ENCODE peak calls at places on chromosomes 5 and 9, in nine cellular contexts. K, O, H, I, C, B, W, M and F are unnamed samples.

GRCh38 chr5:172009536-172010270 is 3.3 kb upstream of the FBXW11 start:
- DNase-seq in K (no peak), O (no peak), H (no peak), I (no peak), C (peak), B (no peak), W (no peak), M (no peak), F (no peak)

GRCh38 chr9:17121264-17121663 is 13.6 kb upstream of the CNTLN start:
- DNase-seq in K (no peak), O (no peak), H (no peak), I (no peak), C (no peak), B (no peak), W (no peak), M (no peak), F (no peak)

GRCh38 chr5:74766348-74766886 is 500 bp downstream of the GFM2 start:
- DNase-seq in K (no peak), O (no peak), H (no peak), I (no peak), C (peak), B (peak), W (no peak), M (no peak), F (peak)

GRCh38 chr9:114804504-114804903 is 1.3 kb downstream of the TNFSF15 start:
- DNase-seq in K (no peak), O (no peak), H (no peak), I (no peak), C (peak), B (no peak), W (peak), M (no peak), F (peak)

GRCh38 chr5:73948720-73949119 is 322.7 kb downstream of the ARHGEF28 start:
- DNase-seq in K (no peak), O (no peak), H (no peak), I (no peak), C (peak), B (no peak), W (no peak), M (no peak), F (no peak)

GRCh38 chr9:97853844-97854695 is 1.0 kb downstream of the FOXE1 start:
- DNase-seq in K (peak), O (peak), H (no peak), I (peak), C (no peak), B (peak), W (no peak), M (peak), F (no peak)

GRCh38 chr5:45411971-45412612 is 284.1 kb downstream of the HCN1 start:
- DNase-seq in K (no peak), O (no peak), H (no peak), I (no peak), C (peak), B (no peak), W (no peak), M (no peak), F (peak)

GRCh38 chr9:78396087-78396486 is 99.2 kb downstream of the PSAT1 start:
- DNase-seq in K (no peak), O (no peak), H (no peak), I (no peak), C (no peak), B (no peak), W (no peak), M (no peak), F (no peak)

GRCh38 chr9:134473353-134474057 is 147.2 kb downstream of the RXRA start:
- DNase-seq in K (no peak), O (no peak), H (no peak), I (no peak), C (no peak), B (no peak), W (no peak), M (no peak), F (no peak)

GRCh38 chr9:19127881-19128719 is 808 bp upstream of the PLIN2 start:
- DNase-seq in K (peak), O (peak), H (peak), I (no peak), C (no peak), B (peak), W (no peak), M (no peak), F (peak)

GRCh38 chr9:2787065-2787464 is 56.8 kb downstream of the PUM3 start:
- DNase-seq in K (no peak), O (no peak), H (no peak), I (no peak), C (peak), B (no peak), W (no peak), M (no peak), F (no peak)

GRCh38 chr5:2204366-2205184 is 321.9 kb upstream of the IRX4 start:
- DNase-seq in K (no peak), O (no peak), H (no peak), I (no peak), C (no peak), B (no peak), W (no peak), M (no peak), F (no peak)

GRCh38 chr9:33404782-33405362 is 2.5 kb upstream of the AQP7 start:
- DNase-seq in K (no peak), O (no peak), H (no peak), I (no peak), C (peak), B (no peak), W (no peak), M (no peak), F (no peak)

GRCh38 chr9:128383007-128383753 is 12.0 kb downstream of the URM1 start:
- DNase-seq in K (no peak), O (no peak), H (no peak), I (no peak), C (no peak), B (no peak), W (no peak), M (no peak), F (no peak)

GRCh38 chr5:168786142-168786541 is 207.0 kb upstream of the PANK3 start:
- DNase-seq in K (no peak), O (no peak), H (no peak), I (no peak), C (peak), B (no peak), W (no peak), M (no peak), F (no peak)

GRCh38 chr9:137025120-137025966 is 2.7 kb downstream of the ABCA2 start:
- DNase-seq in K (no peak), O (no peak), H (peak), I (no peak), C (peak), B (no peak), W (no peak), M (no peak), F (no peak)